ENCODE peak calls at places on chromosomes 2 and 18, in eight cellular contexts. I, Z, T, G, Q, R, L and K are unnamed samples.

GRCh38 chr2:182761903-182762302 is 45.8 kb downstream of the DNAJC10 start:
- DNase-seq in I (no peak), Z (no peak), T (no peak), G (no peak), Q (peak; percentile 39), R (peak; percentile 72), L (no peak), K (peak; percentile 9)

GRCh38 chr18:56789004-56789888 is 138.1 kb downstream of the WDR7 start:
- DNase-seq in I (no peak), Z (no peak), T (peak; percentile 5), G (no peak), Q (no peak), R (peak; percentile 71), L (no peak), K (peak; percentile 55)

GRCh38 chr18:10490401-10491289 is 35.2 kb upstream of the NAPG start:
- DNase-seq in I (no peak), Z (peak; percentile 68), T (peak; percentile 85), G (peak; percentile 9), Q (no peak), R (no peak), L (no peak), K (no peak)

GRCh38 chr2:208354964-208355381 is 51.6 kb upstream of the PTH2R start:
- DNase-seq in I (no peak), Z (no peak), T (no peak), G (no peak), Q (no peak), R (no peak), L (no peak), K (no peak)

GRCh38 chr18:60174832-60175231 is 197.7 kb downstream of the MC4R start:
- DNase-seq in I (no peak), Z (no peak), T (no peak), G (no peak), Q (no peak), R (no peak), L (no peak), K (no peak)

GRCh38 chr2:179818546-179818945 is 42.9 kb downstream of the ZNF385B start:
- DNase-seq in I (no peak), Z (no peak), T (no peak), G (no peak), Q (no peak), R (peak; percentile 3), L (no peak), K (peak; percentile 9)

GRCh38 chr2:231348703-231349373 is 46.7 kb upstream of the B3GNT7 start:
- DNase-seq in I (no peak), Z (no peak), T (no peak), G (no peak), Q (peak; percentile 20), R (no peak), L (no peak), K (no peak)

GRCh38 chr2:120729410-120730052 is 6.1 kb upstream of the GLI2 start:
- DNase-seq in I (peak; percentile 71), Z (no peak), T (peak; percentile 4), G (no peak), Q (no peak), R (peak; percentile 89), L (no peak), K (peak; percentile 72)

GRCh38 chr2:180730976-180731375 is 249.4 kb upstream of the UBE2E3 start:
- DNase-seq in I (no peak), Z (no peak), T (no peak), G (no peak), Q (no peak), R (peak; percentile 62), L (no peak), K (peak; percentile 83)

GRCh38 chr18:26546875-26547301 is 1.5 kb downstream of the KCTD1 start:
- DNase-seq in I (no peak), Z (no peak), T (peak; percentile 71), G (no peak), Q (no peak), R (no peak), L (no peak), K (no peak)

GRCh38 chr2:197030090-197030489 is 103.6 kb upstream of the PGAP1 start:
- DNase-seq in I (no peak), Z (no peak), T (no peak), G (no peak), Q (no peak), R (no peak), L (no peak), K (no peak)

GRCh38 chr2:238061310-238062202 is 755 bp downstream of the SCLY start:
- DNase-seq in I (no peak), Z (no peak), T (peak; percentile 73), G (peak; percentile 5), Q (peak; percentile 23), R (peak; percentile 51), L (no peak), K (peak; percentile 48)

GRCh38 chr2:178761759-178762371 is 45.4 kb downstream of the TTN start:
- DNase-seq in I (no peak), Z (peak; percentile 20), T (peak; percentile 21), G (peak; percentile 57), Q (no peak), R (peak; percentile 61), L (peak; percentile 53), K (peak; percentile 73)

GRCh38 chr2:236972491-236973379 is 113.0 kb upstream of the COPS8 start:
- DNase-seq in I (no peak), Z (no peak), T (peak; percentile 77), G (no peak), Q (peak; percentile 69), R (peak; percentile 66), L (peak; percentile 19), K (peak; percentile 97)

GRCh38 chr2:573805-574392 is 103.3 kb downstream of the TMEM18 start:
- DNase-seq in I (no peak), Z (no peak), T (no peak), G (no peak), Q (no peak), R (no peak), L (no peak), K (no peak)

GRCh38 chr2:161238559-161239415 is 69.4 kb upstream of the PSMD14 start:
- DNase-seq in I (no peak), Z (peak; percentile 25), T (peak; percentile 90), G (no peak), Q (peak; percentile 59), R (peak; percentile 75), L (peak; percentile 73), K (peak; percentile 65)

GRCh38 chr2:185456517-185456916 is 282.1 kb upstream of the FSIP2 start:
- DNase-seq in I (peak; percentile 49), Z (no peak), T (no peak), G (no peak), Q (no peak), R (peak; percentile 29), L (no peak), K (peak; percentile 80)